ENCODE peak calls at places on chromosomes 12 and 14, in four cellular contexts. One of them, this sample, is unnamed.

GRCh38 chr12:127779301-127780045 is 487.5 kb upstream of the TMEM132C start:
- DNase-seq in trophoblast cell: no peak
- DNase-seq in IMR-90: no peak
- DNase-seq in neuronal stem cell: no peak
- DNase-seq in this sample: no peak

GRCh38 chr14:65002586-65003210 is 16.0 kb downstream of the FNTB start:
- DNase-seq in trophoblast cell: peak
- DNase-seq in IMR-90: peak
- DNase-seq in neuronal stem cell: no peak
- DNase-seq in this sample: no peak

GRCh38 chr12:86551146-86551571 is 295.0 kb upstream of the MGAT4C start:
- DNase-seq in trophoblast cell: peak
- DNase-seq in IMR-90: no peak
- DNase-seq in neuronal stem cell: no peak
- DNase-seq in this sample: no peak

GRCh38 chr12:116559330-116560080 is at the start of gene MAP1LC3B2:
- DNase-seq in trophoblast cell: peak
- DNase-seq in IMR-90: peak
- DNase-seq in neuronal stem cell: no peak
- DNase-seq in this sample: no peak

GRCh38 chr14:50714452-50715073 is 46.5 kb upstream of the SAV1 start:
- DNase-seq in trophoblast cell: peak
- DNase-seq in IMR-90: peak
- DNase-seq in neuronal stem cell: no peak
- DNase-seq in this sample: no peak

GRCh38 chr14:64968651-64969050 is 3.5 kb downstream of the RAB15 start:
- DNase-seq in trophoblast cell: peak
- DNase-seq in IMR-90: no peak
- DNase-seq in neuronal stem cell: no peak
- DNase-seq in this sample: no peak

GRCh38 chr14:20719777-20720176 is 25.9 kb upstream of the EDDM3A start:
- DNase-seq in trophoblast cell: no peak
- DNase-seq in IMR-90: no peak
- DNase-seq in neuronal stem cell: no peak
- DNase-seq in this sample: no peak

GRCh38 chr12:48996794-48997718 is 2.1 kb downstream of the DDN start:
- DNase-seq in trophoblast cell: peak
- DNase-seq in IMR-90: peak
- DNase-seq in neuronal stem cell: no peak
- DNase-seq in this sample: peak

GRCh38 chr12:110531741-110532333 is 29.7 kb downstream of the RAD9B start:
- DNase-seq in trophoblast cell: no peak
- DNase-seq in IMR-90: peak
- DNase-seq in neuronal stem cell: no peak
- DNase-seq in this sample: no peak

GRCh38 chr14:68762944-68763831 is 29.7 kb downstream of the ZFP36L1 start:
- DNase-seq in trophoblast cell: no peak
- DNase-seq in IMR-90: peak
- DNase-seq in neuronal stem cell: peak
- DNase-seq in this sample: no peak

GRCh38 chr12:130366159-130366558 is 28.5 kb downstream of the PIWIL1 start:
- DNase-seq in trophoblast cell: no peak
- DNase-seq in IMR-90: no peak
- DNase-seq in neuronal stem cell: no peak
- DNase-seq in this sample: no peak

GRCh38 chr12:56385873-56386272 is 23.2 kb upstream of the APOF start:
- DNase-seq in trophoblast cell: no peak
- DNase-seq in IMR-90: no peak
- DNase-seq in neuronal stem cell: no peak
- DNase-seq in this sample: no peak

GRCh38 chr12:88530868-88531267 is 49.4 kb downstream of the KITLG start:
- DNase-seq in trophoblast cell: no peak
- DNase-seq in IMR-90: no peak
- DNase-seq in neuronal stem cell: no peak
- DNase-seq in this sample: no peak

GRCh38 chr14:64800000-64800399 is 79.7 kb downstream of the SPTB start:
- DNase-seq in trophoblast cell: peak
- DNase-seq in IMR-90: peak
- DNase-seq in neuronal stem cell: no peak
- DNase-seq in this sample: no peak

GRCh38 chr14:67773844-67774377 is 42.5 kb downstream of the ZFYVE26 start:
- DNase-seq in trophoblast cell: no peak
- DNase-seq in IMR-90: no peak
- DNase-seq in neuronal stem cell: no peak
- DNase-seq in this sample: no peak

GRCh38 chr14:103628221-103628683 is 759 bp upstream of the KLC1 start:
- DNase-seq in trophoblast cell: peak
- DNase-seq in IMR-90: peak
- DNase-seq in neuronal stem cell: peak
- DNase-seq in this sample: no peak

GRCh38 chr14:77083082-77083481 is 15.0 kb upstream of the CIPC start:
- DNase-seq in trophoblast cell: no peak
- DNase-seq in IMR-90: no peak
- DNase-seq in neuronal stem cell: no peak
- DNase-seq in this sample: no peak

GRCh38 chr14:21748869-21749303 is 75.3 kb upstream of the OR4E1 start:
- DNase-seq in trophoblast cell: peak
- DNase-seq in IMR-90: peak
- DNase-seq in neuronal stem cell: peak
- DNase-seq in this sample: peak

GRCh38 chr14:71403673-71404072 is 496.4 kb downstream of the PCNX1 start:
- DNase-seq in trophoblast cell: peak
- DNase-seq in IMR-90: peak
- DNase-seq in neuronal stem cell: no peak
- DNase-seq in this sample: no peak

GRCh38 chr12:115325858-115326257 is 641.9 kb upstream of the TBX3 start:
- DNase-seq in trophoblast cell: no peak
- DNase-seq in IMR-90: no peak
- DNase-seq in neuronal stem cell: no peak
- DNase-seq in this sample: no peak

GRCh38 chr14:99194136-99194535 is 77.9 kb downstream of the BCL11B start:
- DNase-seq in trophoblast cell: no peak
- DNase-seq in IMR-90: no peak
- DNase-seq in neuronal stem cell: no peak
- DNase-seq in this sample: no peak

GRCh38 chr14:59438148-59438766 is 26.9 kb downstream of the GPR135 start:
- DNase-seq in trophoblast cell: peak
- DNase-seq in IMR-90: peak
- DNase-seq in neuronal stem cell: no peak
- DNase-seq in this sample: no peak

GRCh38 chr14:76867536-76868452 is 41.6 kb downstream of the LRRC74A start:
- DNase-seq in trophoblast cell: no peak
- DNase-seq in IMR-90: no peak
- DNase-seq in neuronal stem cell: no peak
- DNase-seq in this sample: no peak

GRCh38 chr14:72613196-72613974 is 280.5 kb downstream of the DPF3 start:
- DNase-seq in trophoblast cell: no peak
- DNase-seq in IMR-90: no peak
- DNase-seq in neuronal stem cell: no peak
- DNase-seq in this sample: no peak

DNA sequence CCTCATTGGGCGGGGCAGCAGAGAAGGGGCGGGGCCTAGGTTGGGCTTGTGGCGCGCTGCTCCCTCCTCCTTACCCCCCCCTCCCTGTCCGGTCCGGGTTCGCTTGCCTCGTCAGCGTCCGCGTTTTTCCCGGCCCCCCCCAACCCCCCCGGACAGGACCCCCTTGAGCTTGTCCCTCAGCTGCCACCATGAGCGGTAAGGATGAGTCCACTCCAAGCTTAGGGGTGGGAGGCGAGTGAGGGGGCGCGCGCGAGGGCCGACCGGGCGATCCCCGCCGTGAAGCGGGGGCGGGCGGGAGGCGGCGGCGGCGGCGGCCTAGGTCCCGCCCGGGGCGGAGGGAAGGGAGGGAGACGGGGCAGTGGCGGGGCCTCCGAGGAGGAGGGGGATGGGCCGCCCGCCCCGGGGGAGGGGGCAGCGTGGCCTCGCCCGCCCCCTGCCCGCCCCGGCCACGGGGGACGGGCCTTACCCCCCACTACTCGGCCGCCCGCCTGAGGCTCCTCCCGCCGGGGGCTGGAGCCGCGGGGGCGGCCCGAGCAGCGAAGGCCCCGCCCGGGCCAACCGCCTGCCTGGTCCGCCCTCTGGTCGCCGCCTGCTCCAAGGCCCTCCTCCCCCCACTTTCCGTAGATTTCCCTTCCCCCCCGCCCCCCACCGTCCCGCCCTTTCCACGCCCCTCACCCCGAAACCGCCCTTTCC is at the start of gene SP1:
- DNase-seq in trophoblast cell: peak
- DNase-seq in IMR-90: peak
- DNase-seq in neuronal stem cell: no peak
- DNase-seq in this sample: peak
- H3K4ac ChIP-seq in trophoblast cell: peak
- H3K4ac ChIP-seq in IMR-90: peak
- H3K4ac ChIP-seq in neuronal stem cell: peak
- H3K4ac ChIP-seq in this sample: no peak

GRCh38 chr12:91138337-91138905 is 27.1 kb upstream of the LUM start:
- DNase-seq in trophoblast cell: peak
- DNase-seq in IMR-90: no peak
- DNase-seq in neuronal stem cell: no peak
- DNase-seq in this sample: no peak
- H3K4ac ChIP-seq in trophoblast cell: no peak
- H3K4ac ChIP-seq in IMR-90: peak
- H3K4ac ChIP-seq in neuronal stem cell: no peak
- H3K4ac ChIP-seq in this sample: no peak

DNA sequence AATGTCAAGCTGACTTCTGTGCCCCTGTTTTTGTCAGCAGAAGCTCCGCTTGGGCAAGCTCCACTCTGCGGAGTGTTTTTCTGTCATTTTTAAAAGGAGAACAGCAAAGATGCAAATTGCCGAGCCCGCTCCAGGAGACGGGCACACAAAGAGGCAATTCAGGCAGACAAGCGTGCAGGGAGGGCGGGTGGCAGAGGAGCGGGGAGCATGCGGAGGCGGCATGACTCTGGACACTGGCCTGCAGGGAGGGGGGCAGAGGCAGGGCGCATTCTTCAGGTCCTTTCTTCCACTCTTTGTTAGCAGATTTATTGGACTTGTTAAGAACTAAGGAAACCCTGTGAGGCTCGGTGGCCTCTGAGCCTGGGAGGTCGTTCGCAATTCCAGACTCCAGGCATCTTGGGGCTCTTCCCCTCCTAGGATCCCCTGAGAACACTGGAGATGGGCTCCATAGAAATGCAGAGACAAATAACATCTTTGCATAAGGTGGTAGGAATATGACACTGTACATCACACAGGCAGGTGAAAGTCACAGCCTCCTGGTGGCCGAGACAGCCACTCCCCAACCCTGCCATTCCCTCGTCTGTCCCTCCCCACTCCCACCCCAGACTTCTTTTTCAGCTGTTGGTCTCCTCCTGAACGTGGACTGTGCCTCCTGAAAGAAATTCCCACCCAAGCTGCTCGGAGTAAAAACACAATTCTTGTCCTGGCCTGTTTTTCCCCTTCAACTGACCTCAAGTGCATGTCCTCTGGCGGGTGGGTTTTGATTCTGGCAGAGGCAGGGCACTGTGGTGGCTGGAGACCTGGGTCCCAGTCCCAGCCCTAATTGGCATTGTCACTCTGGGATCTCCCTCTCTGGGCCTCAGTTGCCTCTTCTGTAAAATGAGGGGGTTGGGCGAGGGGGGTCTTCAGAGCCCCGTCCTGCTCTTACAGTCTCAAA is 187.1 kb upstream of the RMST start:
- DNase-seq in trophoblast cell: no peak
- DNase-seq in IMR-90: no peak
- DNase-seq in neuronal stem cell: peak
- DNase-seq in this sample: peak
- H3K4ac ChIP-seq in trophoblast cell: no peak
- H3K4ac ChIP-seq in IMR-90: no peak
- H3K4ac ChIP-seq in neuronal stem cell: no peak
- H3K4ac ChIP-seq in this sample: no peak

DNA sequence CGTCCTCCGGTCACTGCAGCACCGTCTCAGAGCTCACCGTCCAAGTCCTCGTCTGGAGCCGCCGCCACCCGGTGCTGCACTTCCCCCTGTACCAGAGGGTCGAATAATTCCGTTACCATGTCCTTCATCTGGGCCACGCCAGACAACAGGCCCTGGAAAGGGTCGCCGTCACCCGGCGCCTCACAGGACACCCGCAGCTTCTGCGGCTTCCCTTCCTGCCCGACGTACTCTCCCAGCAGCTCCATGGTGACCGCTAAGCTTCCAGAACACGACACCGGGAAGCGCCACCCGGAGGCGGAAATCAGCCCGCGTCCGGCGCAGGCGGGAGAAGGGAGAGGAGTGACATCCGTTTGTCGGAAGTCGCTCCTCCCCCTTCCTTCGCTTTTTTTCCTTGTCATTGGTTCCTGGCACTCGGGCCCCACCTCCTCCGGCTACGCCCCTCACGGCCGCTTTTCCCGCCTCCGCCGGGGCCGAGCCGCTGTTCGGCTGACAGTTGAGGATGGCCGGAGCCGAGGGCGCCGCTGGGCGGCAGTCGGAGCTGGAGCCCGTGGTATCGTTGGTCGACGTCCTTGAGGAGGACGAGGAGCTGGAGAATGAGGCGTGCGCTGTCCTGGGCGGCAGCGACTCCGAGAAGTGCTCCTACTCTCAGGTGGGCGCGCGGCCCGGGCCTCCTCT is at the start of the genes GON7 and UBR7:
- DNase-seq in trophoblast cell: peak
- DNase-seq in IMR-90: peak
- DNase-seq in neuronal stem cell: peak
- DNase-seq in this sample: peak
- H3K4ac ChIP-seq in trophoblast cell: peak
- H3K4ac ChIP-seq in IMR-90: peak
- H3K4ac ChIP-seq in neuronal stem cell: no peak
- H3K4ac ChIP-seq in this sample: no peak

DNA sequence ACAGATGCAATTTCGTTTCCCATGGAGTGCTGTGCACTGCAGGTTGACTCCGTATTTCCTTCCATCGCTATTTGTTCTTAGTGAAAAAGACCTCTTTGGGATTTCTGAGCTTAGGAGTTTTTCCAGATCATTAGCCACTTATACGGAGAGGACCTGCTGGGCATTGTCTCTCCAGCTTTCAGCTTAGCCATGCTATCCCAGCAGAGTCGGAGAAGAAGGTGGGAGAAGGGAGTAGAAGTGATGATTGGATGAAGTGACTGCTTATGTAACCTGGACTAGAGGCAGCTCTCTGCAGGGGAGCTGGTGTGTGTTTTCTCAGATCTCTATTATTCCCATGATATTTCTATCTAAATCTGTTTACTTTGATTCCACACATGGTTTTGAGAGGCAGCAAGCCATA is 737.6 kb downstream of the DIO2 start:
- DNase-seq in trophoblast cell: no peak
- DNase-seq in IMR-90: no peak
- DNase-seq in neuronal stem cell: peak
- DNase-seq in this sample: no peak
- H3K4ac ChIP-seq in trophoblast cell: no peak
- H3K4ac ChIP-seq in IMR-90: no peak
- H3K4ac ChIP-seq in neuronal stem cell: no peak
- H3K4ac ChIP-seq in this sample: no peak

This sample was measured in H1.